ENCODE peak calls at places on chromosomes 11 and 22, in six cellular contexts. B is IMR-90, M is H1, H is H9, I is mesendoderm, A is mesenchymal stem cell. S is an unnamed sample.

GRCh38 chr11:2302844-2303626 is 1.2 kb downstream of the TSPAN32 start:
- DNase-seq in B (no peak), M (no peak), H (peak; percentile 11), I (no peak), A (no peak), S (no peak)

GRCh38 chr11:105274631-105275030 is 135.1 kb upstream of the CARD18 start:
- DNase-seq in B (peak; percentile 16), M (no peak), H (no peak), I (no peak), A (no peak), S (no peak)

GRCh38 chr11:57643802-57644201 is 5.9 kb downstream of the YPEL4 start:
- DNase-seq in B (peak; percentile 44), M (no peak), H (no peak), I (peak; percentile 53), A (peak; percentile 37), S (no peak)

GRCh38 chr11:115581871-115582639 is 77.8 kb upstream of the CADM1 start:
- DNase-seq in B (peak; percentile 5), M (no peak), H (peak; percentile 66), I (peak; percentile 82), A (no peak), S (no peak)

GRCh38 chr11:109972181-109972715 is 120.9 kb upstream of the ZC3H12C start:
- DNase-seq in B (peak; percentile 9), M (no peak), H (no peak), I (no peak), A (peak; percentile 26), S (no peak)

GRCh38 chr11:11582261-11582701 is 39.5 kb downstream of the GALNT18 start:
- DNase-seq in B (no peak), M (peak; percentile 23), H (peak; percentile 19), I (no peak), A (no peak), S (no peak)

GRCh38 chr11:33773399-33774355 is 643 bp downstream of the FBXO3 start:
- DNase-seq in B (peak; percentile 43), M (peak; percentile 78), H (no peak), I (no peak), A (peak; percentile 24), S (no peak)

GRCh38 chr11:116173506-116173905 is 599.3 kb downstream of the BUD13 start:
- DNase-seq in B (no peak), M (no peak), H (no peak), I (no peak), A (no peak), S (no peak)

GRCh38 chr22:40178417-40179409 is 988 bp downstream of the TNRC6B start:
- DNase-seq in B (peak; percentile 57), M (no peak), H (peak; percentile 37), I (peak; percentile 94), A (peak; percentile 81), S (peak; percentile 62)

GRCh38 chr11:88398372-88399140 is 61.0 kb upstream of the CTSC start:
- DNase-seq in B (peak; percentile 69), M (no peak), H (no peak), I (peak; percentile 30), A (peak; percentile 59), S (no peak)

GRCh38 chr22:22380098-22381030 is 128.2 kb downstream of the ZNF280B start:
- DNase-seq in B (no peak), M (peak; percentile 82), H (peak; percentile 61), I (peak; percentile 29), A (no peak), S (no peak)

GRCh38 chr11:110076388-110076965 is 16.7 kb upstream of the ZC3H12C start:
- DNase-seq in B (no peak), M (no peak), H (peak; percentile 47), I (peak; percentile 91), A (peak; percentile 58), S (no peak)

GRCh38 chr11:103013426-103013825 is 57.9 kb upstream of the MMP13 start:
- DNase-seq in B (peak; percentile 23), M (no peak), H (no peak), I (no peak), A (peak; percentile 75), S (no peak)

GRCh38 chr11:107856180-107856980 is 2.2 kb downstream of the SLC35F2 start:
- DNase-seq in B (no peak), M (no peak), H (peak; percentile 42), I (peak; percentile 80), A (peak; percentile 24), S (no peak)

GRCh38 chr11:107857550-107858216 is 904 bp downstream of the SLC35F2 start:
- DNase-seq in B (peak; percentile 41), M (peak; percentile 65), H (no peak), I (peak; percentile 65), A (peak; percentile 46), S (no peak)

GRCh38 chr11:107859459-107860239 is 1.1 kb upstream of the SLC35F2 start:
- DNase-seq in B (no peak), M (peak; percentile 63), H (peak; percentile 50), I (no peak), A (peak; percentile 25), S (no peak)

GRCh38 chr11:107856981-107857517 is 1.5 kb downstream of the SLC35F2 start:
- DNase-seq in B (no peak), M (no peak), H (no peak), I (no peak), A (peak; percentile 28), S (no peak)

DNA sequence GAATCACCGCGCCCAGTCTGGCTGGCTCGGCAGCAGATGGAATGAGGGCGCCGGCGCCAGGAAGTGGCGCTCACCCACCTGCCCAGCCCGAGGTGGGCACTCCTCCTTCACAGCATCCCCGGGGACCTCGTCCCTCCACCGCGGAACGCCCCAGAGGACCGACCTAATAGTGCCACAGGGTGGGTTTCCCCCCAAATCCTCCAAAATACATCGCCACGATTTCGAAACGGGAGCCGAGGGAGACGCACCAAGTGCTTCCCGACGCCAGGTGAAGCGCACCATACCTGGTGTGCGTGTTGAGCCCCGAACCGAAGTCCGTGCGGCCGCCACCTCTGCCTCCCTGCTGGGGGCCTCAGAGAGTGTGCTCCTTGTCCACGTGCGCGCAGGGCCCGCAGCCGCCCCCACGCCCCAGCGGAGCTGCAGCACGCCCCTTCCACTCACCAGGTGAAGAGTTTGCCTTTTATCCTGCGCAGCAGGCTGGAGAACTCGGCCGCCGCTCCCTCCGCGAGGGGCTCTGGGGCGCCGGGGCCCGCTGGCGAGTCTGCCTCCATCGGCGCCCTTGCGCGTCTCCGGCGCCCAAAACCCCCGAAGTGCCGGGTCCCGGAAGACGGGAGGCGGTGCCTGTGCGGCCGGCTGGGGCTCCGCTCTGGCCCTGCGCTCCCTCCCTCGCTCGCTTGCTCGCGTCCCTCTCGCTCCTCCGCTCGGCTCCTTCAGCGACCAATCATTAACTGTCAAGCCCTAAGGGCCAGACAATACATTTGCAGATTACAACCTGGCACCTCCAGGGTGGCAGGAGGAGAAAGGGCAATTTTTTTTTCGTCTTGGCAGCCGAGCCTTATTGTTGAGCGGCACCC is at the start of gene SLC35F2:
- DNase-seq in B (peak; percentile 37), M (peak; percentile 85), H (peak; percentile 86), I (peak; percentile 94), A (peak; percentile 73), S (peak; percentile 62)
- H3K23ac ChIP-seq in B (peak within 1 kb of the TSS; percentile 72), M (no peak within 1 kb of the TSS), H (no peak within 1 kb of the TSS), I (no peak within 1 kb of the TSS), A (peak within 1 kb of the TSS; percentile 67), S (peak within 1 kb of the TSS; percentile 90)

GRCh38 chr11:66311965-66312548 is 4.8 kb downstream of the CD248 start:
- DNase-seq in B (peak; percentile 89), M (peak; percentile 92), H (peak; percentile 92), I (peak; percentile 90), A (peak; percentile 94), S (peak; percentile 92)

GRCh38 chr11:66312549-66313320 is 4.1 kb downstream of the CD248 start:
- DNase-seq in B (peak; percentile 99), M (peak; percentile 100), H (peak; percentile 99), I (peak; percentile 99), A (peak; percentile 99), S (peak; percentile 98)

GRCh38 chr11:66314561-66315497 is 2.0 kb downstream of the CD248 start:
- DNase-seq in B (no peak), M (no peak), H (no peak), I (no peak), A (no peak), S (no peak)

GRCh38 chr11:66314186-66314501 is 2.7 kb downstream of the CD248 start:
- DNase-seq in B (no peak), M (no peak), H (no peak), I (no peak), A (no peak), S (no peak)

GRCh38 chr11:66313321-66314185 is 3.3 kb downstream of the CD248 start:
- DNase-seq in B (peak; percentile 40), M (no peak), H (peak; percentile 77), I (no peak), A (peak; percentile 63), S (peak; percentile 51)
- H3K4ac ChIP-seq in B (peak overlapping the region; percentile 81), M (peak overlapping the region; percentile 96), H (no peak overlapping the region), I (peak overlapping the region; percentile 75), A (peak overlapping the region; percentile 97), S (peak overlapping the region; percentile 86)

GRCh38 chr11:1091332-1092083 is 16.8 kb downstream of the MUC2 start:
- DNase-seq in B (no peak), M (no peak), H (no peak), I (no peak), A (no peak), S (no peak)
- H3K23ac ChIP-seq in B (no peak overlapping the region), M (peak overlapping the region; percentile 93), H (peak overlapping the region; percentile 9), I (no peak overlapping the region), A (no peak overlapping the region), S (peak overlapping the region; percentile 89)

GRCh38 chr11:64923151-64923661 is 1.3 kb upstream of the PPP2R5B start:
- DNase-seq in B (no peak), M (no peak), H (no peak), I (no peak), A (no peak), S (no peak)
- H3K4ac ChIP-seq in B (peak overlapping the region; percentile 96), M (no peak overlapping the region), H (no peak overlapping the region), I (no peak overlapping the region), A (no peak overlapping the region), S (no peak overlapping the region)

GRCh38 chr11:18259259-18259658 is 6.8 kb upstream of the SAA1 start:
- DNase-seq in B (no peak), M (no peak), H (no peak), I (no peak), A (no peak), S (no peak)
- H3K23ac ChIP-seq in B (no peak overlapping the region), M (no peak overlapping the region), H (no peak overlapping the region), I (no peak overlapping the region), A (no peak overlapping the region), S (no peak overlapping the region)

DNA sequence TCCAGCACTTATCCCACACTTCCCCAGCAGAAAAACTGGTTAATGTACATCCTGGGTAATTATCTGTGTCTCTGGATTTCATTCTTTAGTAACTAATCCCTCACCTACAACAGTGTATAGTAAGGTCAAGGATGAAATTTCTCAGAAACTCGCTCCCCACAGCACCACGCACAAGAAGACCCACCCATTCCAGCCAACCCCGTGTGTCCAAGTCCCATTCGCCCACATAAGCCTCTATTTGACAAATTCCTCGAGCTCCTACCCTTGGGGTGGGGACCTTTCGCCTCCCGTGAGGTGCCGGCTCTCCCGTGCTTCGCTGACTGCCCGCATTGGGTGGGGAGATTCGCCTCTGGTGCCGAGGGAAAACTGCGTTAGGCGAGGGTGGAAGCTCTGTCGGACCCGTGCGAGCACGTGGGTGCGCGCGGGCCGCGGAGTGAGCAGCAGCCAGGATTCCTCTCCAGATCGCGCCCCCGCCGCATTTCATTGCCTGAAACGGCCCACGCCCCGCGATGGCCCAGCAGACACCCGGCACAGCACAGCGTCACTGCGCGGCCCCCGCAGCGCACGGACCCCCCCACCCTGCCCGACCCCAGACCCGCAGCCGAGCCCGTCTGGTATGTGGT is 866 bp downstream of the EXPH5 start:
- DNase-seq in B (no peak), M (peak; percentile 56), H (peak; percentile 40), I (no peak), A (peak; percentile 21), S (peak; percentile 17)
- H3K4ac ChIP-seq in B (no peak overlapping the region), M (no peak overlapping the region), H (no peak overlapping the region), I (no peak overlapping the region), A (no peak overlapping the region), S (no peak overlapping the region)